ENCODE peak calls at places on chromosomes 11 and 22, in five cellular contexts. F is stimulated activated CD4-positive, alpha-beta T cell treated with anti-CD3 and anti-CD28 coated beads, TNF-alpha, amount 100 ng/mL, for 1 hour; O is endodermal cell; E is effector memory CD8-positive, alpha-beta T cell; K is A172. V is an unnamed sample.

GRCh38 chr11:76044750-76045320 is 161.5 kb downstream of the WNT11 start:
- DNase-seq in E (no peak), F (no peak), O (no peak), K (no peak), V (no peak)

GRCh38 chr11:117232911-117233409 is 489 bp downstream of the RNF214 start:
- DNase-seq in K (no peak), F (no peak), O (peak), E (no peak), V (no peak)

GRCh38 chr11:73862971-73863370 is 13.7 kb downstream of the COA4 start:
- DNase-seq in K (no peak), E (no peak), F (no peak), O (no peak), V (no peak)

GRCh38 chr22:20183101-20183500 is 32.2 kb upstream of the CCDC188 start:
- DNase-seq in K (no peak), O (no peak), E (no peak), F (no peak), V (no peak)

GRCh38 chr22:49967333-49968241 is 7.0 kb downstream of the PIM3 start:
- DNase-seq in O (peak), E (no peak), F (no peak), K (no peak), V (no peak)

GRCh38 chr11:118216621-118217526 is 7.9 kb downstream of the JAML start:
- DNase-seq in E (peak), F (no peak), K (no peak), O (no peak), V (peak)

GRCh38 chr22:45878051-45878764 is 98.8 kb downstream of the WNT7B start:
- DNase-seq in O (peak), K (no peak), E (no peak), F (no peak), V (no peak)

GRCh38 chr11:12091957-12092558 is 18.3 kb upstream of the MICAL2 start:
- DNase-seq in E (no peak), F (no peak), O (no peak), K (no peak), V (no peak)

GRCh38 chr22:37290737-37291136 is 8.4 kb downstream of the CYTH4 start:
- DNase-seq in E (no peak), F (no peak), K (peak), O (no peak), V (no peak)

GRCh38 chr22:27378994-27379393 is 422.6 kb downstream of the MN1 start:
- DNase-seq in O (no peak), K (no peak), F (no peak), E (no peak), V (no peak)

GRCh38 chr11:124551987-124552386 is 8.5 kb upstream of the OR8B12 start:
- DNase-seq in E (no peak), O (no peak), F (no peak), K (no peak), V (no peak)

GRCh38 chr11:67301951-67302516 is 1.3 kb upstream of the SSH3 start:
- DNase-seq in E (no peak), K (peak), O (peak), F (no peak), V (no peak)

GRCh38 chr22:30285176-30285845 is 4.0 kb downstream of the CASTOR1 start:
- DNase-seq in O (no peak), F (no peak), E (no peak), K (no peak), V (no peak)

GRCh38 chr22:22948651-22949611 is 61.3 kb downstream of the IGLL5 start:
- DNase-seq in F (no peak), E (peak), O (peak), K (no peak), V (no peak)

GRCh38 chr11:57402188-57403066 is 12.0 kb upstream of the PRG2 start:
- DNase-seq in F (no peak), K (peak), E (no peak), O (peak), V (no peak)

GRCh38 chr11:63510360-63511130 is 4.7 kb downstream of the LGALS12 start:
- DNase-seq in E (no peak), F (no peak), K (peak), O (no peak), V (no peak)

GRCh38 chr11:36487619-36488018 is 22.5 kb downstream of the TRAF6 start:
- DNase-seq in F (no peak), E (no peak), K (no peak), O (no peak), V (no peak)

GRCh38 chr11:118224512-118225180 is at the start of gene JAML:
- DNase-seq in F (no peak), K (no peak), E (peak), O (no peak), V (peak)

GRCh38 chr11:124086447-124086846 is 28.8 kb upstream of the VWA5A start:
- DNase-seq in E (no peak), K (no peak), O (peak), F (no peak), V (no peak)

GRCh38 chr11:47136921-47137320 is 39.8 kb downstream of the ARFGAP2 start:
- DNase-seq in E (no peak), F (no peak), K (no peak), O (peak), V (no peak)

GRCh38 chr11:80944758-80945157 is 1503.9 kb upstream of the TENM4 start:
- DNase-seq in E (no peak), F (no peak), K (no peak), O (no peak), V (no peak)

GRCh38 chr11:35600439-35600838 is 17.8 kb upstream of the FJX1 start:
- DNase-seq in O (no peak), K (no peak), F (no peak), E (no peak), V (no peak)

GRCh38 chr11:84993386-84993785 is 633.8 kb downstream of the DLG2 start:
- DNase-seq in E (no peak), K (no peak), O (peak), F (no peak), V (no peak)

GRCh38 chr22:23182289-23183106 is 2.2 kb downstream of the BCR start:
- DNase-seq in K (peak), O (peak), E (peak), F (no peak), V (peak)

GRCh38 chr11:12430351-12430750 is 53.0 kb downstream of the PARVA start:
- DNase-seq in O (no peak), E (no peak), F (no peak), K (peak), V (no peak)

GRCh38 chr11:129734654-129735053 is 81.0 kb upstream of the TMEM45B start:
- DNase-seq in E (no peak), O (no peak), K (no peak), F (no peak), V (no peak)

GRCh38 chr11:64165482-64165841 is 451 bp downstream of the MACROD1 start:
- DNase-seq in E (no peak), K (no peak), F (no peak), O (no peak), V (no peak)

GRCh38 chr11:3169235-3169951 is 4.3 kb upstream of the OSBPL5 start:
- DNase-seq in E (no peak), O (peak), K (peak), F (no peak), V (no peak)

GRCh38 chr22:21703684-21704316 is 31.8 kb downstream of the YPEL1 start:
- DNase-seq in K (no peak), E (no peak), O (peak), F (no peak), V (no peak)

GRCh38 chr11:86627776-86628455 is 44.5 kb downstream of the ME3 start:
- DNase-seq in K (no peak), F (no peak), O (no peak), E (no peak), V (no peak)

GRCh38 chr11:111213256-111213655 is 32.3 kb upstream of the POU2AF2 start:
- DNase-seq in E (no peak), K (no peak), F (no peak), O (no peak), V (no peak)

GRCh38 chr22:22877523-22878210 is 9.9 kb upstream of the IGLL5 start:
- DNase-seq in O (peak), K (peak), F (peak), E (peak), V (peak)

GRCh38 chr11:15663778-15664218 is 549.1 kb downstream of the INSC start:
- DNase-seq in O (peak), K (no peak), F (no peak), E (no peak), V (no peak)

GRCh38 chr22:49016909-49017768 is 810.5 kb downstream of the BRD1 start:
- DNase-seq in F (no peak), K (no peak), E (no peak), O (peak), V (no peak)

GRCh38 chr11:19345848-19346681 is 105.3 kb upstream of the E2F8 start:
- DNase-seq in K (no peak), F (no peak), E (no peak), O (peak), V (no peak)

GRCh38 chr22:50673231-50674126 is 856 bp downstream of the SHANK3 start:
- DNase-seq in O (peak), K (no peak), E (peak), F (no peak), V (peak)

GRCh38 chr22:29071261-29072045 is 1.4 kb upstream of the KREMEN1 start:
- DNase-seq in E (peak), K (no peak), F (no peak), O (peak), V (peak)

GRCh38 chr11:65488273-65489058 is 10.4 kb upstream of the MALAT1 start:
- DNase-seq in E (no peak), K (peak), O (no peak), F (no peak), V (no peak)

GRCh38 chr11:100774859-100775258 is 87.8 kb downstream of the ARHGAP42 start:
- DNase-seq in K (no peak), E (no peak), O (no peak), F (no peak), V (no peak)

V was measured in central memory CD4-positive, alpha-beta T cell.